ENCODE peak calls at places on chromosomes 7 and 10, in seven cellular contexts. S is H7; R is central memory CD4-positive, alpha-beta T cell; C is activated effector memory CD4-positive, alpha-beta T cell treated with anti-CD3 and anti-CD28 coated beads, Interleukin-2, amount 50 U/mL, for 16 hours; X is NCI-H345; Z is EL; E is PC-3. A is an unnamed sample.

GRCh38 chr7:74722045-74722603 is 51.7 kb upstream of the NCF1 start:
- DNase-seq in S (no peak), R (no peak), C (no peak), X (no peak), Z (no peak), E (no peak), A (no peak)

GRCh38 chr10:116742367-116743265 is at the start of gene HSPA12A:
- DNase-seq in S (peak; percentile 97), R (peak; percentile 25), C (peak; percentile 81), X (peak; percentile 58), Z (peak; percentile 88), E (peak; percentile 73), A (no peak)

GRCh38 chr7:17123020-17123419 is 175.4 kb upstream of the AHR start:
- DNase-seq in S (no peak), R (no peak), C (no peak), X (no peak), Z (peak; percentile 89), E (no peak), A (no peak)

GRCh38 chr10:92204238-92204637 is 86.6 kb downstream of the CPEB3 start:
- DNase-seq in S (no peak), R (no peak), C (no peak), X (peak; percentile 6), Z (no peak), E (no peak), A (no peak)

GRCh38 chr10:27446091-27446918 is 57.8 kb upstream of the RAB18 start:
- DNase-seq in S (no peak), R (peak; percentile 39), C (no peak), X (peak; percentile 27), Z (peak; percentile 56), E (peak; percentile 51), A (peak; percentile 28)

GRCh38 chr7:142855756-142856564 is 1.1 kb downstream of the EPHB6 start:
- DNase-seq in S (peak; percentile 44), R (no peak), C (no peak), X (peak; percentile 26), Z (peak; percentile 8), E (no peak), A (no peak)

GRCh38 chr7:108143658-108144420 is 13.7 kb upstream of the LAMB4 start:
- DNase-seq in S (no peak), R (no peak), C (no peak), X (no peak), Z (no peak), E (no peak), A (peak; percentile 7)

GRCh38 chr7:31311465-31312074 is 29.0 kb downstream of the NEUROD6 start:
- DNase-seq in S (no peak), R (no peak), C (no peak), X (no peak), Z (no peak), E (no peak), A (no peak)

GRCh38 chr7:99955247-99955646 is 20.6 kb downstream of the AZGP1 start:
- DNase-seq in S (no peak), R (no peak), C (no peak), X (no peak), Z (no peak), E (peak; percentile 74), A (no peak)

GRCh38 chr10:61903184-61903990 is 1.9 kb downstream of the ARID5B start:
- DNase-seq in S (peak; percentile 81), R (peak; percentile 63), C (peak; percentile 88), X (peak; percentile 40), Z (peak; percentile 77), E (peak; percentile 78), A (peak; percentile 73)

GRCh38 chr10:113284635-113285034 is 268.2 kb upstream of the HABP2 start:
- DNase-seq in S (no peak), R (no peak), C (no peak), X (no peak), Z (no peak), E (no peak), A (no peak)

GRCh38 chr10:48450233-48450810 is 143.8 kb downstream of the MAPK8 start:
- DNase-seq in S (peak; percentile 62), R (no peak), C (peak; percentile 62), X (no peak), Z (no peak), E (no peak), A (no peak)

GRCh38 chr10:89837173-89838001 is 136.0 kb downstream of the KIF20B start:
- DNase-seq in S (peak; percentile 32), R (peak; percentile 25), C (peak; percentile 71), X (no peak), Z (peak; percentile 23), E (peak; percentile 1), A (no peak)

GRCh38 chr7:45224832-45225231 is 67.2 kb downstream of the RAMP3 start:
- DNase-seq in S (peak; percentile 64), R (no peak), C (no peak), X (no peak), Z (no peak), E (no peak), A (no peak)

GRCh38 chr10:132199854-132200311 is 13.1 kb downstream of the DPYSL4 start:
- DNase-seq in S (peak; percentile 67), R (no peak), C (no peak), X (no peak), Z (no peak), E (no peak), A (no peak)

GRCh38 chr7:32206488-32206887 is 136.3 kb upstream of the PDE1C start:
- DNase-seq in S (no peak), R (no peak), C (no peak), X (no peak), Z (no peak), E (no peak), A (no peak)

GRCh38 chr7:8175929-8176369 is 86.0 kb downstream of the ICA1 start:
- DNase-seq in S (no peak), R (no peak), C (peak; percentile 72), X (no peak), Z (no peak), E (no peak), A (no peak)

GRCh38 chr7:69599879-69600764 is 1.8 kb downstream of the AUTS2 start:
- DNase-seq in S (peak; percentile 28), R (no peak), C (no peak), X (peak; percentile 20), Z (no peak), E (no peak), A (no peak)

GRCh38 chr7:128882134-128882533 is 19.5 kb downstream of the ATP6V1F start:
- DNase-seq in S (peak; percentile 38), R (no peak), C (no peak), X (no peak), Z (no peak), E (no peak), A (no peak)

GRCh38 chr7:90661290-90662151 is 65.4 kb downstream of the CDK14 start:
- DNase-seq in S (peak; percentile 4), R (no peak), C (no peak), X (peak; percentile 35), Z (no peak), E (no peak), A (no peak)

GRCh38 chr10:124632064-124632531 is 112.1 kb downstream of the FAM53B start:
- DNase-seq in S (peak; percentile 91), R (no peak), C (peak; percentile 78), X (peak; percentile 32), Z (no peak), E (no peak), A (no peak)

GRCh38 chr10:4549254-4549653 is 276.8 kb upstream of the AKR1E2 start:
- DNase-seq in S (no peak), R (no peak), C (no peak), X (no peak), Z (no peak), E (no peak), A (no peak)

GRCh38 chr10:86945361-86946214 is 11.8 kb downstream of the MMRN2 start:
- DNase-seq in S (peak; percentile 88), R (no peak), C (peak; percentile 39), X (peak; percentile 30), Z (no peak), E (no peak), A (peak; percentile 84)